ENCODE peak calls at places on chromosomes 16 and 17, in four cellular contexts. O is GM12878, G is HepG2, Z is K562. X is an unnamed sample.

GRCh38 chr17:19799796-19800195 is 51.7 kb upstream of the ALDH3A1 start:
- DNase-seq in O (no peak), G (no peak), Z (no peak), X (no peak)

GRCh38 chr16:2912330-2913199 is 834 bp downstream of the FLYWCH1 start:
- DNase-seq in O (no peak), G (peak), Z (peak), X (peak)

GRCh38 chr17:73760186-73760758 is 116.0 kb upstream of the SDK2 start:
- DNase-seq in O (no peak), G (no peak), Z (peak), X (peak)

GRCh38 chr17:22286337-22287041 is 594.2 kb downstream of the KCNJ18 start:
- DNase-seq in O (no peak), G (no peak), Z (no peak), X (no peak)

GRCh38 chr16:13594798-13595197 is 325.2 kb upstream of the ERCC4 start:
- DNase-seq in O (no peak), G (no peak), Z (no peak), X (peak)

GRCh38 chr16:73049051-73049910 is 1.4 kb upstream of the ZFHX3 start:
- DNase-seq in O (no peak), G (no peak), Z (no peak), X (no peak)

GRCh38 chr16:17345043-17345442 is 125.7 kb downstream of the XYLT1 start:
- DNase-seq in O (no peak), G (no peak), Z (no peak), X (no peak)

GRCh38 chr16:85392756-85393673 is 220.1 kb upstream of the GSE1 start:
- DNase-seq in O (no peak), G (no peak), Z (no peak), X (peak)

GRCh38 chr16:9092963-9093477 is 1.6 kb downstream of the HAPSTR1 start:
- DNase-seq in O (no peak), G (no peak), Z (peak), X (peak)

GRCh38 chr17:73281926-73282325 is 20.2 kb upstream of the CPSF4L start:
- DNase-seq in O (peak), G (no peak), Z (no peak), X (no peak)

GRCh38 chr16:28264656-28265055 is 27.7 kb upstream of the SBK1 start:
- DNase-seq in O (no peak), G (no peak), Z (peak), X (no peak)

GRCh38 chr16:87207965-87208364 is 109.2 kb downstream of the C16orf95 start:
- DNase-seq in O (no peak), G (no peak), Z (no peak), X (no peak)

GRCh38 chr17:31508310-31509094 is 117.0 kb downstream of the RAB11FIP4 start:
- DNase-seq in O (peak), G (peak), Z (peak), X (peak)

GRCh38 chr17:8964801-8965393 is 610 bp downstream of the PIK3R5 start:
- DNase-seq in O (no peak), G (no peak), Z (no peak), X (no peak)

GRCh38 chr16:49278567-49278827 is 3.1 kb downstream of the CBLN1 start:
- DNase-seq in O (no peak), G (no peak), Z (no peak), X (no peak)

GRCh38 chr17:58667934-58668597 is 23.8 kb downstream of the TEX14 start:
- DNase-seq in O (no peak), G (no peak), Z (no peak), X (no peak)

GRCh38 chr17:19307521-19307920 is 55.0 kb downstream of the B9D1 start:
- DNase-seq in O (no peak), G (no peak), Z (no peak), X (no peak)

GRCh38 chr17:50316016-50316587 is 29.8 kb upstream of the XYLT2 start:
- DNase-seq in O (peak), G (no peak), Z (no peak), X (no peak)

GRCh38 chr17:15502315-15503112 is 35.1 kb upstream of the CDRT4 start:
- DNase-seq in O (no peak), G (peak), Z (peak), X (peak)

GRCh38 chr16:82137819-82138177 is 32.2 kb downstream of the MPHOSPH6 start:
- DNase-seq in O (no peak), G (no peak), Z (peak), X (no peak)

GRCh38 chr16:3094289-3095027 is 4.6 kb downstream of the ZSCAN10 start:
- DNase-seq in O (no peak), G (peak), Z (peak), X (peak)

GRCh38 chr17:66371561-66371960 is 69.1 kb downstream of the PRKCA start:
- DNase-seq in O (no peak), G (no peak), Z (no peak), X (no peak)

GRCh38 chr16:67733734-67734470 is 14.8 kb upstream of the GFOD2 start:
- DNase-seq in O (no peak), G (no peak), Z (no peak), X (no peak)

GRCh38 chr16:5884339-5884738 is 786.7 kb upstream of the EEF2KMT start:
- DNase-seq in O (no peak), G (no peak), Z (no peak), X (no peak)

GRCh38 chr16:2597560-2597902 is 59.7 kb downstream of the PDPK1 start:
- DNase-seq in O (no peak), G (no peak), Z (no peak), X (no peak)

GRCh38 chr17:50882851-50883250 is 16.7 kb upstream of the TOB1 start:
- DNase-seq in O (no peak), G (no peak), Z (no peak), X (no peak)

GRCh38 chr17:31415004-31415454 is 23.6 kb downstream of the RAB11FIP4 start:
- DNase-seq in O (no peak), G (peak), Z (no peak), X (no peak)

GRCh38 chr17:5354310-5354709 is 65.2 kb downstream of the NUP88 start:
- DNase-seq in O (no peak), G (no peak), Z (no peak), X (no peak)

GRCh38 chr17:20922128-20922670 is 120.6 kb downstream of the USP22 start:
- DNase-seq in O (no peak), G (no peak), Z (peak), X (no peak)

GRCh38 chr16:4693956-4694663 is 748 bp downstream of the NUDT16L1 start:
- DNase-seq in O (no peak), G (no peak), Z (peak), X (no peak)

GRCh38 chr17:50151937-50152547 is 1.6 kb upstream of the PPP1R9B start:
- DNase-seq in O (no peak), G (peak), Z (peak), X (peak)

GRCh38 chr17:50056961-50057330 is 1.0 kb downstream of the ITGA3 start:
- DNase-seq in O (no peak), G (no peak), Z (no peak), X (peak)

GRCh38 chr16:22948603-22949368 is 134.8 kb downstream of the HS3ST2 start:
- DNase-seq in O (peak), G (peak), Z (peak), X (peak)

GRCh38 chr16:22948058-22948602 is 134.2 kb downstream of the HS3ST2 start:
- DNase-seq in O (no peak), G (no peak), Z (no peak), X (peak)

GRCh38 chr16:22945361-22945760 is 131.4 kb downstream of the HS3ST2 start:
- DNase-seq in O (no peak), G (no peak), Z (no peak), X (no peak)

GRCh38 chr16:22942812-22943211 is 128.8 kb downstream of the HS3ST2 start:
- DNase-seq in O (no peak), G (no peak), Z (no peak), X (no peak)

DNA sequence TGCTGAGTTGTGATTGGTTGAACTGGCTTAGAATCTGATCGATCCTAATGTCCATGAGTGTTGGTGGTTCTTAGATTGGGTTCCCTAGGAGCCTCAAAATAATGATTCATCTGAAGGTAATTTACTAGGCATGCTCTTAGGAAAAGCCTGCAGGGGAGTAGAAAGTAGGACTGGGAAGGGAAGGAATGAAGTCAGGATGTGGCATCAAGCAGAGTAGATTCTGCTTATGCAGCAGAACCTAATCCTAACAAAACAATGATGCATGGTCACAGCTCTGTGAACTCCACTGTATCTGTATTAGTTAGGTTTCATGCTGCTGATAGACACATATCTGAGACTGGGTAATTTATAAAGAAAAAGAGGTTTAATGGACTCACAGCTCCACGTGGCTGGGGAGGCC is 132.5 kb downstream of the HS3ST2 start:
- DNase-seq in O (no peak), G (no peak), Z (no peak), X (no peak)
- TF ChIP-seq CREM in O (no peak), G (no peak), Z (no peak), X (no peak)

DNA sequence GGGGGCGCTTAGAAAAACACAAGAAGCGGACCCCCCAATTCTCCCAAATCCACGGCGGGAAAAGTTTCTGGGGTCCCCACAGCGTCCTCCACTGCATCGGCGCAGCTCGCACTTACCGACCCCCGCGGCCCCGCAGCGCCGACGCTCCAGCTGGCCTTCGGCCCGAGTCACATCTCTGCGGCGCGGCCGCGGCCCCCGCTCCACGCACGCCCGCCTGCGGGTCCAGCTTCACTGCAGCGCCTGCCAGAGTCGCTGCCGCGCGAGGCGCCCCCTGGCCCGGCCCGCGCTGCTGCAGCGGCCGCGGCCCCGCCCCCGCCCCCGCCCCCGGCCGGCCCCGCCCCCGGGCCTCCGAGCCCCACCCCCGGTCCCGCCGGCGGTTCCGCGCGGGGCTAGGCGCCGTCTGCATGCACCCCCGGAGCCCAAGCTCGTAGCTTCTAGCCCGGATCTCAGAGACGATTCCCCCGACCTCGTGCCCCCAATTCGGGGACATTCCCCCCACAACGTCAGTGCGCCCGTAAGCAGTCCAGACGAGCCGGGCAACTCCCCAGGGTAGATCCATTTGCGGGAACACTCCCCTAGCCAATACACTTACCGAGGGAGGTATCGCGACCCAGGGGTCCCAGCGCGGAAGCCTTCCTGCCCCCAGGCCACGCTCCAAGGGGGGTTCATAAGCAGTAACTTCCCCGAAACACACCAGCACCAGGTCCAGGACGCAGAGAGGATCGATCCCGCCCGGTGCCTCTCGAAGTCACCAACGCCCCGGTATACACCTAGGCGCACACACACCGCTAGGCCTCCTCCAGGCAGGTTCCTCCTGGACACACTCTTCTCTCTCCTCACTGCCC is at the start of gene GPRC5B:
- DNase-seq in O (no peak), G (no peak), Z (peak), X (peak)
- TF ChIP-seq CREM in O (no peak), G (no peak), Z (no peak), X (no peak)

GRCh38 chr16:58519707-58520106 is 4.4 kb downstream of the SETD6 start:
- DNase-seq in O (no peak), G (no peak), Z (no peak), X (no peak)

GRCh38 chr16:58518980-58519368 is 3.7 kb downstream of the SETD6 start:
- DNase-seq in O (no peak), G (no peak), Z (no peak), X (no peak)

GRCh38 chr16:58516768-58517107 is 1.4 kb downstream of the SETD6 start:
- DNase-seq in O (no peak), G (no peak), Z (no peak), X (no peak)

GRCh38 chr16:58515871-58516767 is 802 bp downstream of the SETD6 start:
- DNase-seq in O (no peak), G (peak), Z (peak), X (peak)

DNA sequence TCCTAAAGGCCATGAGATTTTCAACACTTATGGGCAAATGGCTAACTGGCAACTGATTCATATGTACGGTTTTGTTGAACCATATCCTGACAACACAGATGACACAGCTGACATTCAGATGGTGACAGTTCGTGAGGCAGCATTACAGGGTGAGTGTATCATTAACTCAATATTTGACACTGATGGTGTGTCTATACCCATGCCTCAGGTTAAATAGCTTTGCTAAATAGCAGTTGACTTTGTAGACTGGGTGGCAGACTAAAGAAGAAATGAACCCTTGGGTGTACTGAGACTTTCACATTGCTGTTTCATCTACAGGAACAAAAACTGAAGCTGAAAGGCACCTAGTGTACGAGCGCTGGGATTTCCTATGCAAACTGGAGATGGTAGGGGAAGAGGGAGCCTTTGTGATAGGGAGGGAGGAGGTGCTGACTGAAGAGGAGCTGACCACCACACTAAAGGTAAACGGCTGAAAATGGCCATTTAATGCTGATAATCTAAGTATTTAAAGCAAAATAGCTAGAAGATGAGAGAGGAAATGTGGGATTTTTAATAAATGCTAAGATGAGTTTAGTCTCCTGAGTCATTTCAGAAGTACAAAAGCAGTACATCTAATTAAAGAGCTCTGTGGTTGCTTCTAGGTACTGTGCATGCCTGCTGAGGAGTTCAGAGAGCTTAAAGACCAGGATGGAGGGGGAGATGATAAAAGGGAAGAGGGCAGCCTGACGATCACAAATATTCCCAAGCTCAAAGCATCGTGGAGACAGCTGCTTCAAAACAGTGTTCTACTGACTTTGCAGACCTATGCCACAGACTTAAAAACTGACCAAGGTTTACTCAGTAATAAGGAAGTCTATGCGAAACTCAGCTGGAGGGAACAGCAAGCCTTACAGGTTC is 3.0 kb downstream of the SETD6 start:
- DNase-seq in O (peak), G (no peak), Z (no peak), X (no peak)
- TF ChIP-seq CREM in O (peak), G (no peak), Z (no peak), X (no peak)

GRCh38 chr17:47873200-47874090 is 22.5 kb upstream of the SP6 start:
- DNase-seq in O (no peak), G (no peak), Z (no peak), X (no peak)

GRCh38 chr17:47870042-47870441 is 19.1 kb upstream of the SP6 start:
- DNase-seq in O (no peak), G (peak), Z (no peak), X (no peak)

GRCh38 chr17:47871048-47871447 is 20.1 kb upstream of the SP6 start:
- DNase-seq in O (no peak), G (no peak), Z (no peak), X (no peak)

GRCh38 chr17:47872651-47873161 is 21.7 kb upstream of the SP6 start:
- DNase-seq in O (no peak), G (no peak), Z (no peak), X (peak)

GRCh38 chr17:47872019-47872650 is 21.2 kb upstream of the SP6 start:
- DNase-seq in O (no peak), G (no peak), Z (no peak), X (peak)
- TF ChIP-seq CREM in O (no peak), G (no peak), Z (no peak), X (no peak)

GRCh38 chr17:28570716-28571254 is 539 bp downstream of the PIGS start:
- DNase-seq in O (no peak), G (peak), Z (peak), X (peak)
- TF ChIP-seq CREM in O (peak), G (no peak), Z (peak), X (peak)

X was measured in WTC11.